ENCODE peak calls at places on chromosomes 5 and 9, in ten cellular contexts. K is GM10248; E is AG09319; N is breast epithelium; A is heart right ventricle; Q is right atrium auricular region; F is nephron progenitor cell; V is progenitor cell of endocrine pancreas; I is spleen; R is CD4-positive, alpha-beta T cell. W is an unnamed sample.

GRCh38 chr5:131379723-131380122 is 115.9 kb downstream of the CDC42SE2 start:
- DNase-seq in E (no peak), Q (no peak), V (no peak), K (peak), I (no peak), F (no peak), N (no peak), R (peak), A (no peak), W (peak)

GRCh38 chr9:112761912-112762651 is 11.5 kb downstream of the SNX30 start:
- DNase-seq in I (no peak), V (no peak), Q (no peak), E (no peak), N (no peak), R (no peak), K (no peak), A (no peak), F (no peak), W (no peak)

GRCh38 chr5:157352756-157353340 is 86.9 kb downstream of the CYFIP2 start:
- DNase-seq in I (no peak), R (no peak), F (no peak), V (no peak), A (no peak), E (no peak), Q (peak), N (no peak), K (no peak), W (no peak)

GRCh38 chr9:72477862-72478564 is 43.4 kb upstream of the TMC1 start:
- DNase-seq in I (no peak), N (no peak), K (peak), V (no peak), Q (no peak), A (no peak), F (no peak), R (no peak), E (no peak), W (no peak)

GRCh38 chr9:36867672-36868471 is 166.2 kb downstream of the PAX5 start:
- DNase-seq in V (peak), K (no peak), N (no peak), F (no peak), I (peak), E (no peak), A (no peak), Q (no peak), R (no peak), W (no peak)

GRCh38 chr9:70421272-70422180 is 7.1 kb upstream of the KLF9 start:
- DNase-seq in F (no peak), R (peak), V (no peak), Q (no peak), A (no peak), I (no peak), E (no peak), N (no peak), K (no peak), W (no peak)

GRCh38 chr5:59042683-59043082 is 459.8 kb downstream of the RAB3C start:
- DNase-seq in V (no peak), N (no peak), R (no peak), F (no peak), I (no peak), A (peak), E (no peak), K (no peak), Q (peak), W (no peak)

GRCh38 chr5:43115968-43116367 is 4.7 kb upstream of the ZNF131 start:
- DNase-seq in N (no peak), R (no peak), F (no peak), K (no peak), Q (no peak), V (no peak), I (no peak), E (no peak), A (no peak), W (no peak)

GRCh38 chr9:110251212-110251611 is 5.1 kb downstream of the TXN start:
- DNase-seq in F (no peak), E (no peak), A (no peak), Q (no peak), V (no peak), R (no peak), I (no peak), K (no peak), N (no peak), W (no peak)

GRCh38 chr9:77744877-77745435 is 96.8 kb upstream of the GNA14 start:
- DNase-seq in A (no peak), V (no peak), I (no peak), Q (no peak), E (no peak), F (no peak), R (no peak), K (no peak), N (no peak), W (no peak)

GRCh38 chr5:143302344-143302743 is 101.1 kb downstream of the NR3C1 start:
- DNase-seq in R (no peak), F (no peak), A (no peak), V (no peak), N (no peak), I (no peak), K (no peak), E (no peak), Q (no peak), W (no peak)

GRCh38 chr9:16640649-16641048 is 229.8 kb downstream of the BNC2 start:
- DNase-seq in F (no peak), Q (no peak), V (no peak), I (no peak), A (no peak), R (no peak), K (no peak), E (no peak), N (no peak), W (no peak)
- TF ChIP-seq CTCF in F (no peak), Q (no peak), V (peak), I (no peak), A (peak), R (no peak), K (no peak), E (peak), N (no peak), W (no peak)

GRCh38 chr9:121561385-121562222 is 62.0 kb upstream of the GGTA1 start:
- DNase-seq in R (no peak), V (no peak), K (no peak), F (no peak), E (no peak), I (no peak), A (no peak), N (no peak), Q (no peak), W (no peak)
- TF ChIP-seq CTCF in R (no peak), V (no peak), K (no peak), F (no peak), E (no peak), I (no peak), A (no peak), N (no peak), Q (peak), W (no peak)

GRCh38 chr5:23302438-23302837 is 205.0 kb upstream of the PRDM9 start:
- DNase-seq in Q (no peak), I (no peak), K (no peak), V (no peak), A (no peak), F (no peak), N (no peak), E (no peak), R (no peak), W (no peak)
- TF ChIP-seq CTCF in Q (no peak), I (no peak), K (no peak), V (no peak), A (no peak), F (no peak), N (no peak), E (no peak), R (no peak), W (no peak)

GRCh38 chr5:123455640-123456039 is 32.4 kb upstream of the CEP120 start:
- DNase-seq in E (no peak), K (peak), V (no peak), A (no peak), F (no peak), Q (no peak), N (no peak), R (no peak), I (no peak), W (no peak)
- TF ChIP-seq CTCF in E (no peak), K (no peak), V (peak), A (no peak), F (no peak), Q (no peak), N (no peak), R (no peak), I (no peak), W (no peak)

GRCh38 chr5:80407735-80408474 is at the start of gene ZFYVE16:
- DNase-seq in V (peak), F (peak), A (peak), R (peak), Q (peak), E (peak), K (peak), N (peak), I (peak), W (peak)
- TF ChIP-seq CTCF in V (peak), F (peak), A (peak), R (no peak), Q (peak), E (no peak), K (no peak), N (peak), I (peak), W (no peak)

GRCh38 chr9:136218673-136219072 is 13.7 kb upstream of the LHX3 start:
- DNase-seq in K (no peak), N (no peak), A (no peak), I (no peak), R (no peak), F (no peak), V (no peak), Q (no peak), E (no peak), W (no peak)
- TF ChIP-seq CTCF in K (no peak), N (no peak), A (no peak), I (no peak), R (no peak), F (no peak), V (peak), Q (no peak), E (no peak), W (no peak)

W was measured in activated B cell treated with CpG ODN at 0.5 μM for 24 hours.